ENCODE peak calls at places on chromosome 16, in four cellular contexts. O is A549, U is sigmoid colon, R is tibial nerve. I is an unnamed sample.

GRCh38 chr16:78748471-78748929 is 649.0 kb downstream of the WWOX start:
- DNase-seq in O (no peak), U (no peak), R (no peak), I (no peak)

GRCh38 chr16:27224741-27225300 is 21.5 kb downstream of the KDM8 start:
- DNase-seq in O (no peak), U (no peak), R (no peak), I (no peak)

GRCh38 chr16:54411555-54411954 is 125.0 kb upstream of the IRX3 start:
- DNase-seq in O (no peak), U (no peak), R (no peak), I (no peak)

GRCh38 chr16:58299757-58300349 is 5.0 kb upstream of the PRSS54 start:
- DNase-seq in O (peak), U (no peak), R (no peak), I (no peak)

GRCh38 chr16:143456-143855 is 5.0 kb upstream of the NPRL3 start:
- DNase-seq in O (no peak), U (no peak), R (no peak), I (no peak)

GRCh38 chr16:24309222-24309905 is 53.2 kb downstream of the CACNG3 start:
- DNase-seq in O (peak), U (no peak), R (no peak), I (no peak)

GRCh38 chr16:88363239-88363891 is 19.4 kb upstream of the ZNF469 start:
- DNase-seq in O (no peak), U (no peak), R (no peak), I (no peak)

GRCh38 chr16:26563018-26563417 is 503.7 kb upstream of the C16orf82 start:
- DNase-seq in O (no peak), U (no peak), R (no peak), I (no peak)

GRCh38 chr16:8867483-8868271 is 1.1 kb downstream of the CARHSP1 start:
- DNase-seq in O (no peak), U (peak), R (peak), I (no peak)

GRCh38 chr16:89958068-89958467 is 9.5 kb downstream of the DEF8 start:
- DNase-seq in O (peak), U (no peak), R (no peak), I (peak)

GRCh38 chr16:67043420-67043819 is 14.5 kb downstream of the CBFB start:
- DNase-seq in O (no peak), U (no peak), R (no peak), I (no peak)

GRCh38 chr16:28520672-28521071 is 14.0 kb upstream of the IL27 start:
- DNase-seq in O (no peak), U (no peak), R (no peak), I (no peak)

GRCh38 chr16:70257391-70257790 is 5.7 kb upstream of the EXOSC6 start:
- DNase-seq in O (no peak), U (no peak), R (no peak), I (no peak)

GRCh38 chr16:13390093-13390985 is 488.9 kb downstream of the SHISA9 start:
- DNase-seq in O (no peak), U (no peak), R (no peak), I (no peak)

GRCh38 chr16:88351521-88352101 is 31.1 kb upstream of the ZNF469 start:
- DNase-seq in O (no peak), U (peak), R (no peak), I (peak)

GRCh38 chr16:88650749-88651275 is at the start of gene CYBA:
- DNase-seq in O (peak), U (peak), R (peak), I (peak)

GRCh38 chr16:7246578-7246977 is 86.1 kb upstream of the RBFOX1 start:
- DNase-seq in O (no peak), U (no peak), R (no peak), I (no peak)

GRCh38 chr16:70683146-70683944 is 2.5 kb downstream of the MTSS2 start:
- DNase-seq in O (no peak), U (no peak), R (no peak), I (no peak)

GRCh38 chr16:82694239-82694874 is 67.6 kb downstream of the CDH13 start:
- DNase-seq in O (no peak), U (no peak), R (no peak), I (no peak)

GRCh38 chr16:30553396-30553899 is 4.7 kb downstream of the ZNF764 start:
- DNase-seq in O (no peak), U (no peak), R (no peak), I (no peak)

GRCh38 chr16:28597692-28598261 is 927 bp upstream of the SULT1A2 start:
- DNase-seq in O (peak), U (no peak), R (no peak), I (no peak)

GRCh38 chr16:48057085-48057484 is 98.7 kb downstream of the ABCC12 start:
- DNase-seq in O (no peak), U (no peak), R (no peak), I (no peak)

GRCh38 chr16:88298166-88298881 is 84.4 kb upstream of the ZNF469 start:
- DNase-seq in O (no peak), U (no peak), R (no peak), I (no peak)

GRCh38 chr16:12719972-12720371 is 83.7 kb downstream of the CPPED1 start:
- DNase-seq in O (no peak), U (no peak), R (no peak), I (no peak)

GRCh38 chr16:50151744-50152143 is 1.4 kb upstream of the TENT4B start:
- DNase-seq in O (no peak), U (no peak), R (no peak), I (no peak)

GRCh38 chr16:62760398-62760797 is 724.2 kb upstream of the CDH8 start:
- DNase-seq in O (no peak), U (no peak), R (no peak), I (no peak)

GRCh38 chr16:31464781-31465260 is 5.5 kb downstream of the ARMC5 start:
- DNase-seq in O (no peak), U (peak), R (no peak), I (no peak)

GRCh38 chr16:29990033-29990432 is 5.4 kb downstream of the HIRIP3 start:
- DNase-seq in O (no peak), U (no peak), R (no peak), I (no peak)

GRCh38 chr16:84138824-84139627 is 6.0 kb downstream of the HSDL1 start:
- DNase-seq in O (no peak), U (no peak), R (no peak), I (peak)

GRCh38 chr16:19167710-19168172 is 299 bp upstream of the SYT17 start:
- DNase-seq in O (peak), U (no peak), R (no peak), I (peak)

GRCh38 chr16:9337262-9338032 is 246.0 kb downstream of the HAPSTR1 start:
- DNase-seq in O (no peak), U (no peak), R (no peak), I (no peak)

GRCh38 chr16:8474576-8474975 is 115.7 kb downstream of the TMEM114 start:
- DNase-seq in O (no peak), U (no peak), R (no peak), I (peak)

GRCh38 chr16:1508494-1509167 is 15.5 kb downstream of the TELO2 start:
- DNase-seq in O (no peak), U (no peak), R (no peak), I (no peak)

GRCh38 chr16:1511662-1512061 is 18.5 kb downstream of the TELO2 start:
- DNase-seq in O (no peak), U (no peak), R (no peak), I (no peak)

GRCh38 chr16:1509307-1510221 is 16.4 kb downstream of the TELO2 start:
- DNase-seq in O (no peak), U (no peak), R (no peak), I (peak)

GRCh38 chr16:1510941-1511351 is 17.8 kb downstream of the TELO2 start:
- DNase-seq in O (no peak), U (no peak), R (no peak), I (no peak)

DNA sequence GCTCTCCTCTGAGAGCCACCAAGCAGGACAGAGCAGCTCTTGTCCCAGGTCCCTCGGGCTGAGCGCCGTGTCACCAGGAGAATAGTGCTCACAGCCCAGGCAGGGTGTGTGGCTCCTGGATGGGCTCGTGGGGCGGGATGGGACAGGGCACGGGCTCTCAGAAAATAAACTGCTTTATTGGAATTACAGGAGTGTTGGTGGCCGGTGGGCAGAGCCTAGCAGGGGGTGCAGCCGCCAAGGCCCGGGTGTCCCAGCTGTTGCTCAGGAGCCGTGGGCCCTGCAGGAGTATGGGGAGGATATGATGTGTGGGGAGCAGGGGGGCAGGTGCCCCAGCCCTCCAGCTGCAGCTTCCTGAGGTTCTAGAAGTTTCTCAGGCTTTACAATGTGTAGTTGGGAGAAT is 17.1 kb downstream of the TELO2 start:
- DNase-seq in O (no peak), U (no peak), R (no peak), I (no peak)
- H3K27ac ChIP-seq in O (no peak), U (peak), R (no peak), I (peak)

DNA sequence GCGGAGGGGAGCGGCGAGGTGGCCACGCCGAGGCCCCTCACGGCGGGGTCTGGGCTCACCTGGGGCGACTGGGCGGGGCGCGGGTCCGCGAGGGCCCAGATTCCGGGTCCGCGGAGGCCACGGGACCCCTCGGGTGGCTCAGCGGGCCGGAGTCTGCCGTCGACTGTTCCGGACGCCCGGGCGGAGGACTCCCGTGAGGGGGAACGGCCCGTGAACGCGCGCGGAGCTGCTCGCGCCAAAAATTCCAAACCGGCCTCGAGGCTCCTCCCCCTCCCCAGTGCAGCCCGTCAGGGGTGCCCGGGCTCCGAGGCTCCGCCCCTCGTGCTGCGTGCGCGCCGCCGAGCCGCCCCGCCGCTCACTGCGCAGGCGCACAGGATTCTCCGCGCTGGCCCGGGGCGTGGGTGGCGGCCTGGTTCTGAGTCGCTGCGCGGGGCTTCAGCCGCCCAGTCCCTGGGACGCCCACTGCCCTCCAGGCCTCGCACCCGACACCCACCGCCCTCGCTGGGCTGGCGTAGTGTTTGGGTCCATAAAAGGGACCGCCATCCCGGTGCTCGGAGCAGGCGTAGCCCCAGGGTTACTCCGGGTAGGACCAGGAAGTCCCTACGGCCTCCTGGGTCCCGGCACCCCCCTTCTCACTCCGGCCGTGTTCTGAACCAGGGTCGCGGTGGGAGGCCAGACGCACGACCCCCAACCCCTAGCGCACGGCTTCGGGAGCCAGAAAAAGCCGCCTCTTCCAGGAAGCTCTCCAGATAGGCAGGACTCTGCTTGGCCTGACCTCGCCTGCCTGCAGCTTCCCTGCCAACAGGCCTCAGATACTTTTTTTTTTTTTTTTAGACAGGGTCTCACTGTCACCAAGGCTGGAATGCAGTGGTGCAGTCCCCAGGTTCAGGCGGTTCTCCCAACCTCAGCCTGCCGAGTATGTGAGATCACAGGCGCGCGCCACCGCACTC is at the start of gene PKMYT1:
- DNase-seq in O (peak), U (peak), R (peak), I (peak)
- TF ChIP-seq EP300 in O (no peak), U (no peak), R (peak), I (no peak)

DNA sequence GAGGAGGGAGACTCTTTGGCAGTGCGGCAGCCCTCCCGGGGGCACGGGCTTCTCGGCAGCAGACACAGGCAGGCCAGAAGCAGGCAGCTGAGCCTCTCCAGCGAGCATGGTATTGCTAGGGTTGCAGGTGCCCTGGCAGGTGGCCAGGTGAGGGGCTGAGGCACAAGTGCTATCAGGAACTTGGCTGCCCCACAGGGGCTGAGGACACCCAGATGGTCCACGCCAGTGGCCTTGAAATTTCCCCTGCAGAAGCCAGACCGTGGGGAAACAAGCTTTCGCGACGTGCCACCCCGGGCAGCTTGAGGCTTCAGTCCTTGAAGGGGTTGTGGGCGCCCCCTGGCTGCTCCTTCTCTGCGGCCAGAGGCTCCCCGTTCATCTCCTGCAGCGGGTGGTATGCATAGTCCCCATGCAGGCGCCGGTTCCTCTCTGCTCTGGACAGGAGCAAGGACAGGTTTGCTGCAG is 8.5 kb downstream of the NAGPA start:
- DNase-seq in O (peak), U (no peak), R (peak), I (no peak)
- TF ChIP-seq CTCF in O (peak), U (no peak), R (peak), I (no peak)

GRCh38 chr16:4914528-4915225 is 22.3 kb downstream of the PPL start:
- DNase-seq in O (no peak), U (peak), R (no peak), I (no peak)

GRCh38 chr16:4911831-4912422 is 25.0 kb downstream of the PPL start:
- DNase-seq in O (no peak), U (no peak), R (no peak), I (no peak)

GRCh38 chr16:4915226-4915761 is 21.7 kb downstream of the PPL start:
- DNase-seq in O (no peak), U (peak), R (no peak), I (no peak)

GRCh38 chr16:4913774-4914525 is 23.0 kb downstream of the PPL start:
- DNase-seq in O (no peak), U (no peak), R (no peak), I (no peak)

GRCh38 chr16:4913130-4913773 is 23.7 kb downstream of the PPL start:
- DNase-seq in O (no peak), U (no peak), R (no peak), I (peak)
- H3K27ac ChIP-seq in O (peak), U (no peak), R (no peak), I (peak)

DNA sequence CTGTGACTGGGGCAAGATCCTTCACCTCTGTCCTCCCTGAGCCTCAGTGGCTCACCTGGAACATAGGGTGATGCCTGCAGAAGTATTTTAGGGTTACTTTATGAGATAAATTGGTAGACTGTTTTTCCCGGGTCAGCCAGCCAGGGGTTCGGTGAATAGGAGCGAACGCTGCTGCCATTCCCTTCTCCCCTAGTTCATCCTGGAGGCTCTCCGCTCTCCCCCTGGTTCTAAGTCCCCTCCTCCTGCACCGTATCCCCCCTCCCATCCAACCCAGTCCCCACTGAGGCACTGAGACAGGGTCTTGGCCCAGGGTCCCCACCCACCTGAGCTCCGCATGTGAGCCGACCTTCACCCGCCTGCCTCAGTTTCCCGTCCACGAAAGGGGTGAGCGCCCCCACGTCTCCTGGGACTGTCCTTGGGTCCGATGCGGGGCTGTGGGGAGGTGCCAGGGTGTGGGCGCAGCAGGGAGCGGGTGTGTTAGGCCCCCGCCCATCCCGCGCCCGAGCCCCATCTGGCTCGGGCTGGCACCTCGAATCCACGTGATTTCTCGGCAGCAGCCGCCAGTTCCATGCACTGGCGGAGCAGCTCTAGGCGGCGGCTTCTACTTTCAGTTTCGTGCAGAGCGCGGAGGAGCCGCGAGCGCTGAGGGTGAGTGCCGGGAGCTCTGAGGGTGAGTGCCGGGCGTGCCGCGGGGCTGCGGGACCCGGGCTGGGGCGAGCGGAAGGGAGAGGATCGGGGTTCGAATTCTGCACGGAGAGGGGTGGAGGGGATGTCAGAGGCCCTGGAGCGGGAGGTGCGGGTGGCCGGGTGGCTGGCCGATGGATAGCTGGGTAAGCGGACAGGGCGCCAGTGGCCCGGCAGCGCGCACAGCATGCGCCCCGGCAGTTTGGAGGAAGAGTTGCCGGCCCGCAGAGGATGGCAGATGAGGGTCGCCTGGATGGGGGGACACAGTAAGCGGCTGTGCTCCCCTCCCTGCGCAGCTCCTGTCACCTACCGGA is at the start of gene NLRC5:
- DNase-seq in O (peak), U (peak), R (peak), I (peak)
- TF ChIP-seq EP300 in O (no peak), U (peak), R (peak), I (peak)